ENCODE peak calls at places on chromosomes 16 and 17, in five cellular contexts. O is effector CD4-positive, alpha-beta T cell; Z is CD8-positive, alpha-beta T cell; Q is ovary; C is NCI-H774. J is an unnamed sample.

GRCh38 chr17:15091825-15092224 is 173.3 kb downstream of the PMP22 start:
- DNase-seq in C (no peak), O (no peak), Z (no peak), Q (no peak), J (no peak)

GRCh38 chr17:30379303-30380105 is 777 bp downstream of the CPD start:
- DNase-seq in C (peak), Z (no peak), Q (peak), O (no peak), J (no peak)

GRCh38 chr17:27585153-27585681 is 45.8 kb upstream of the LGALS9 start:
- DNase-seq in Q (no peak), O (no peak), Z (no peak), C (no peak), J (no peak)

GRCh38 chr16:63361032-63361624 is 1324.9 kb upstream of the CDH8 start:
- DNase-seq in Z (no peak), O (no peak), Q (no peak), C (peak), J (no peak)

GRCh38 chr16:77531741-77532140 is 96.9 kb upstream of the ADAMTS18 start:
- DNase-seq in Z (no peak), O (no peak), Q (no peak), C (peak), J (no peak)

GRCh38 chr17:3636908-3637373 is 381 bp downstream of the CTNS start:
- DNase-seq in Z (peak), C (no peak), O (no peak), Q (no peak), J (no peak)

GRCh38 chr17:78107457-78107856 is 21.1 kb downstream of the TMC6 start:
- DNase-seq in C (no peak), Q (no peak), Z (no peak), O (no peak), J (no peak)

GRCh38 chr16:2511128-2511785 is 2.5 kb upstream of the ATP6V0C start:
- DNase-seq in Z (no peak), C (no peak), Q (peak), O (no peak), J (peak)

GRCh38 chr17:1203111-1203966 is 23.6 kb upstream of the ABR start:
- DNase-seq in Q (peak), Z (peak), O (peak), C (no peak), J (peak)

GRCh38 chr17:7782237-7782636 is 51.8 kb upstream of the KDM6B start:
- DNase-seq in Q (no peak), Z (no peak), O (no peak), C (no peak), J (no peak)

GRCh38 chr17:54544239-54544638 is 356.4 kb upstream of the TOM1L1 start:
- DNase-seq in C (no peak), O (no peak), Z (no peak), Q (no peak), J (no peak)

GRCh38 chr16:81723098-81723723 is 55.9 kb upstream of the PLCG2 start:
- DNase-seq in C (peak), O (peak), Z (no peak), Q (no peak), J (no peak)

GRCh38 chr17:17994271-17994670 is 21.6 kb downstream of the DRC3 start:
- DNase-seq in Z (peak), C (no peak), O (no peak), Q (peak), J (no peak)

GRCh38 chr16:69477546-69477945 is 53.1 kb downstream of the CYB5B start:
- DNase-seq in Q (no peak), C (no peak), Z (no peak), O (no peak), J (no peak)

GRCh38 chr17:17043668-17044226 is 1.5 kb downstream of the MPRIP start:
- DNase-seq in C (no peak), Z (no peak), O (no peak), Q (no peak), J (no peak)

GRCh38 chr16:86949116-86949515 is 368.1 kb downstream of the C16orf95 start:
- DNase-seq in Z (no peak), Q (no peak), O (no peak), C (no peak), J (no peak)

GRCh38 chr17:13417551-13417950 is 184.2 kb downstream of the HS3ST3A1 start:
- DNase-seq in Q (no peak), Z (no peak), C (no peak), O (no peak), J (no peak)

GRCh38 chr17:49362723-49363117 is 670 bp upstream of the ZNF652 start:
- DNase-seq in Q (no peak), C (no peak), Z (no peak), O (no peak), J (no peak)

GRCh38 chr17:79658811-79659207 is 48.0 kb upstream of the RBFOX3 start:
- DNase-seq in Q (peak), Z (no peak), O (no peak), C (no peak), J (no peak)

GRCh38 chr17:61470530-61471136 is 18.4 kb downstream of the TBX4 start:
- DNase-seq in C (no peak), O (no peak), Q (no peak), Z (no peak), J (no peak)

GRCh38 chr16:89902980-89903379 is 15.7 kb upstream of the MC1R start:
- DNase-seq in Z (no peak), O (no peak), C (no peak), Q (no peak), J (no peak)

GRCh38 chr17:55496094-55496881 is 15.0 kb downstream of the SMIM36 start:
- DNase-seq in Z (no peak), C (no peak), O (no peak), Q (no peak), J (no peak)

GRCh38 chr17:17051380-17051779 is 9.1 kb downstream of the MPRIP start:
- DNase-seq in Q (no peak), C (no peak), Z (no peak), O (no peak), J (no peak)

GRCh38 chr17:73068322-73069153 is 23.9 kb downstream of the SLC39A11 start:
- DNase-seq in Q (no peak), O (no peak), Z (no peak), C (no peak), J (no peak)

GRCh38 chr17:5899496-5900195 is 170.5 kb upstream of the WSCD1 start:
- DNase-seq in Q (no peak), Z (no peak), C (no peak), O (no peak), J (no peak)

GRCh38 chr17:47644324-47644723 is 5.4 kb upstream of the KPNB1 start:
- DNase-seq in C (no peak), Q (no peak), O (no peak), Z (no peak), J (no peak)

GRCh38 chr16:66357523-66357928 is 9.0 kb upstream of the CDH5 start:
- DNase-seq in Z (no peak), Q (peak), C (no peak), O (no peak), J (peak)

GRCh38 chr16:31215287-31216115 is 1.4 kb downstream of the PYDC1 start:
- DNase-seq in O (no peak), C (no peak), Q (peak), Z (no peak), J (no peak)

GRCh38 chr17:41957058-41957868 is 9.3 kb upstream of the CNP start:
- DNase-seq in Q (no peak), Z (no peak), C (no peak), O (no peak), J (no peak)

GRCh38 chr17:74713199-74713755 is 554 bp upstream of the CD300LF start:
- DNase-seq in Z (no peak), O (no peak), C (no peak), Q (no peak), J (no peak)

GRCh38 chr16:86706726-86707125 is 128.4 kb downstream of the FOXL1 start:
- DNase-seq in Z (no peak), O (no peak), C (no peak), Q (no peak), J (no peak)

GRCh38 chr17:32161029-32161428 is 18.7 kb downstream of the RHOT1 start:
- DNase-seq in Q (no peak), C (no peak), Z (no peak), O (no peak), J (no peak)

GRCh38 chr17:59406808-59407381 is 75.4 kb downstream of the YPEL2 start:
- DNase-seq in C (peak), Q (no peak), Z (no peak), O (no peak), J (no peak)

GRCh38 chr17:82531431-82531881 is 11.9 kb downstream of the FOXK2 start:
- DNase-seq in Z (no peak), Q (no peak), O (no peak), C (no peak), J (no peak)

GRCh38 chr17:68674271-68674925 is 73.2 kb upstream of the FAM20A start:
- DNase-seq in Q (no peak), Z (no peak), O (no peak), C (no peak), J (no peak)

GRCh38 chr17:42670199-42670924 is 6.4 kb downstream of the PLEKHH3 start:
- DNase-seq in C (no peak), O (no peak), Z (no peak), Q (no peak), J (no peak)